ENCODE peak calls at places on chromosomes 4 and X, in six cellular contexts. K is stimulated activated naive CD8-positive, alpha-beta T cell treated with anti-CD3 and anti-CD28 coated beads, Interleukin-15, Interleukin-2, amounts not matched to agents 100 U/mL and 50 U/mL, for 24 hours; S is activated CD8-positive, alpha-beta T cell treated with anti-CD3 and anti-CD28 coated beads, Interleukin-2, amount 10 ng/mL, durations not matched to agents 7 days and 5 days; E is IMR-90; X is CD4-positive, alpha-beta memory T cell; F is heart right ventricle. O is an unnamed sample.

GRCh38 chr4:28313729-28314713 is 1453.4 kb downstream of the STIM2 start:
- DNase-seq in K (no peak), X (no peak), F (no peak), S (no peak), E (no peak), O (no peak)

GRCh38 chrX:120144178-120144844 is 14.1 kb upstream of the RHOXF2 start:
- DNase-seq in K (peak), X (no peak), E (no peak), F (no peak), S (no peak), O (no peak)

GRCh38 chr4:86400216-86400615 is 40.4 kb upstream of the MAPK10 start:
- DNase-seq in X (no peak), E (peak), K (no peak), F (no peak), S (no peak), O (no peak)

GRCh38 chr4:144687466-144687865 is 41.5 kb downstream of the HHIP start:
- DNase-seq in S (no peak), E (no peak), X (no peak), K (no peak), F (no peak), O (no peak)

GRCh38 chr4:159227984-159228383 is 125.1 kb downstream of the RAPGEF2 start:
- DNase-seq in K (no peak), F (peak), E (peak), X (no peak), S (no peak), O (peak)

GRCh38 chrX:345020-345925 is 26.7 kb upstream of the GTPBP6 start:
- DNase-seq in F (no peak), K (no peak), S (no peak), X (no peak), E (no peak), O (peak)

GRCh38 chr4:116453127-116453526 is 632.2 kb downstream of the TRAM1L1 start:
- DNase-seq in E (no peak), F (no peak), X (no peak), K (no peak), S (no peak), O (no peak)

GRCh38 chrX:88560673-88561330 is 186.2 kb upstream of the CPXCR1 start:
- DNase-seq in K (no peak), S (no peak), E (no peak), F (no peak), X (no peak), O (no peak)

GRCh38 chr4:17762705-17763104 is 18.7 kb downstream of the FAM184B start:
- DNase-seq in F (no peak), X (no peak), S (no peak), K (no peak), E (peak), O (no peak)

GRCh38 chrX:110657073-110657472 is 138.5 kb downstream of the CHRDL1 start:
- DNase-seq in F (no peak), K (no peak), S (no peak), E (no peak), X (no peak), O (no peak)

GRCh38 chr4:103207673-103208072 is 9.5 kb upstream of the CENPE start:
- DNase-seq in X (no peak), E (no peak), S (no peak), K (no peak), F (no peak), O (no peak)

GRCh38 chrX:53831662-53832635 is 145.4 kb upstream of the HUWE1 start:
- DNase-seq in E (peak), K (peak), S (peak), F (no peak), X (peak), O (no peak)

GRCh38 chr4:2363056-2363719 is 55.3 kb downstream of the ZFYVE28 start:
- DNase-seq in E (no peak), K (no peak), X (no peak), F (no peak), S (no peak), O (no peak)

GRCh38 chr4:37794046-37794445 is 32.4 kb upstream of the PGM2 start:
- DNase-seq in E (no peak), S (no peak), K (no peak), F (no peak), X (no peak), O (no peak)

GRCh38 chr4:109547394-109547793 is 12.7 kb upstream of the MCUB start:
- DNase-seq in E (peak), K (no peak), F (no peak), S (no peak), X (no peak), O (no peak)

GRCh38 chr4:100657187-100657586 is 139.4 kb upstream of the EMCN start:
- DNase-seq in K (no peak), F (no peak), S (no peak), E (no peak), X (no peak), O (no peak)

GRCh38 chrX:155864655-155865054 is 16.5 kb upstream of the VAMP7 start:
- DNase-seq in E (no peak), F (no peak), K (no peak), X (no peak), S (no peak), O (no peak)

GRCh38 chrX:56113785-56114436 is 118.2 kb upstream of the KLF8 start:
- DNase-seq in E (no peak), F (no peak), S (no peak), K (no peak), X (no peak), O (peak)

GRCh38 chr4:95044204-95044848 is 286.6 kb downstream of the BMPR1B start:
- DNase-seq in X (no peak), F (no peak), S (no peak), K (no peak), E (no peak), O (no peak)

GRCh38 chrX:124260845-124261244 is 71.6 kb upstream of the TEX13D start:
- DNase-seq in E (no peak), S (no peak), F (no peak), K (no peak), X (no peak), O (no peak)

GRCh38 chr4:101599620-101600019 is 190.9 kb upstream of the BANK1 start:
- DNase-seq in K (no peak), F (no peak), S (no peak), X (no peak), E (peak), O (no peak)

GRCh38 chr4:1939664-1940509 is 68.7 kb downstream of the NSD2 start:
- DNase-seq in K (no peak), F (no peak), S (no peak), E (peak), X (no peak), O (no peak)